ENCODE peak calls at places on chromosome 22, in ten cellular contexts. P is mesothelial cell of epicardium; Q is naive B cell; C is A172; X is effector CD4-positive, alpha-beta T cell; J is H7; G is AG20443; I is GM04504; M is stimulated activated CD8-positive, alpha-beta memory T cell treated with anti-CD3 and anti-CD28 coated beads, Interleukin-15, amount 100 ng/mL, for 4 hours; E is astrocyte of the spinal cord. F is an unnamed sample.

GRCh38 chr22:46054091-46054877 is 77.3 kb upstream of the WNT7B start:
- DNase-seq in P (no peak), Q (no peak), C (peak; percentile 61), X (no peak), J (peak; percentile 76), G (peak; percentile 87), I (no peak), M (no peak), E (peak; percentile 83), F (peak; percentile 88)

GRCh38 chr22:43257549-43257948 is 70.6 kb upstream of the TTLL12 start:
- DNase-seq in P (no peak), Q (no peak), C (no peak), X (no peak), J (no peak), G (no peak), I (no peak), M (no peak), E (no peak), F (no peak)

GRCh38 chr22:45678961-45679912 is 7.6 kb downstream of the ATXN10 start:
- DNase-seq in P (no peak), Q (no peak), C (peak; percentile 61), X (no peak), J (no peak), G (peak; percentile 52), I (peak; percentile 79), M (no peak), E (peak; percentile 80), F (peak; percentile 43)

GRCh38 chr22:23527971-23528740 is 51.9 kb downstream of the IGLL1 start:
- DNase-seq in P (no peak), Q (peak; percentile 35), C (no peak), X (no peak), J (no peak), G (no peak), I (no peak), M (no peak), E (no peak), F (no peak)

GRCh38 chr22:25131198-25131887 is 68.3 kb upstream of the CRYBB3 start:
- DNase-seq in P (no peak), Q (no peak), C (no peak), X (no peak), J (no peak), G (no peak), I (no peak), M (no peak), E (no peak), F (no peak)

GRCh38 chr22:17083255-17083654 is 1.5 kb upstream of the IL17RA start:
- DNase-seq in P (no peak), Q (no peak), C (no peak), X (no peak), J (no peak), G (no peak), I (no peak), M (no peak), E (no peak), F (no peak)

GRCh38 chr22:44214187-44214586 is 33.5 kb downstream of the PARVG start:
- DNase-seq in P (no peak), Q (no peak), C (no peak), X (no peak), J (no peak), G (peak; percentile 1), I (no peak), M (no peak), E (no peak), F (no peak)

GRCh38 chr22:31361743-31362142 is 15.6 kb upstream of the PATZ1 start:
- DNase-seq in P (no peak), Q (no peak), C (no peak), X (no peak), J (no peak), G (no peak), I (no peak), M (no peak), E (no peak), F (no peak)

GRCh38 chr22:25363474-25363873 is 144.0 kb downstream of the CRYBB2 start:
- DNase-seq in P (no peak), Q (no peak), C (no peak), X (no peak), J (no peak), G (no peak), I (no peak), M (no peak), E (no peak), F (no peak)

GRCh38 chr22:37254867-37255233 is 10.8 kb upstream of the RAC2 start:
- DNase-seq in P (no peak), Q (no peak), C (peak; percentile 53), X (no peak), J (no peak), G (no peak), I (no peak), M (no peak), E (peak; percentile 34), F (no peak)

GRCh38 chr22:18126606-18127005 is 16.0 kb downstream of the TUBA8 start:
- DNase-seq in P (no peak), Q (no peak), C (no peak), X (no peak), J (no peak), G (no peak), I (no peak), M (no peak), E (no peak), F (no peak)

GRCh38 chr22:17337639-17338038 is 31.6 kb upstream of the CECR2 start:
- DNase-seq in P (no peak), Q (no peak), C (no peak), X (no peak), J (no peak), G (no peak), I (no peak), M (no peak), E (no peak), F (no peak)

GRCh38 chr22:31867386-31868153 is 76.8 kb upstream of the YWHAH start:
- DNase-seq in P (no peak), Q (no peak), C (no peak), X (no peak), J (no peak), G (no peak), I (no peak), M (no peak), E (no peak), F (no peak)

GRCh38 chr22:38956551-38956950 is 858 bp upstream of the APOBEC3A start:
- DNase-seq in P (no peak), Q (no peak), C (no peak), X (no peak), J (no peak), G (no peak), I (no peak), M (no peak), E (no peak), F (no peak)

GRCh38 chr22:42716649-42717127 is 4.0 kb downstream of the A4GALT start:
- DNase-seq in P (no peak), Q (peak; percentile 69), C (no peak), X (no peak), J (no peak), G (no peak), I (no peak), M (no peak), E (no peak), F (no peak)

F was measured in AG08396.